ENCODE peak calls at places on chromosomes 1 and 21, in five cellular contexts. J is A549, U is Panc1, Y is GM12878, Z is heart right ventricle. R is an unnamed sample.

GRCh38 chr1:2493691-2494322 is 17.7 kb downstream of the PLCH2 start:
- ATAC-seq in Z (no peak), J (no peak), U (peak; percentile 3), Y (no peak), R (no peak)

GRCh38 chr1:117210831-117211261 is at the start of gene VTCN1:
- ATAC-seq in U (no peak), Y (no peak), Z (peak; percentile 34), J (peak; percentile 94), R (no peak)

GRCh38 chr1:75765697-75766355 is 20.2 kb upstream of the RABGGTB start:
- ATAC-seq in J (peak; percentile 56), U (peak; percentile 70), Y (no peak), Z (no peak), R (no peak)

GRCh38 chr1:218299416-218299815 is 14.3 kb downstream of the RRP15 start:
- ATAC-seq in Y (peak; percentile 73), Z (no peak), U (peak; percentile 70), J (peak; percentile 77), R (no peak)

GRCh38 chr1:88609051-88609450 is 75.0 kb upstream of the PKN2 start:
- ATAC-seq in Y (no peak), Z (peak; percentile 53), U (no peak), J (no peak), R (no peak)

GRCh38 chr1:169295425-169295824 is 72.2 kb downstream of the NME7 start:
- ATAC-seq in Y (no peak), Z (no peak), J (no peak), U (no peak), R (no peak)

GRCh38 chr1:16442273-16442672 is 1.7 kb downstream of the NECAP2 start:
- ATAC-seq in Z (no peak), U (no peak), J (no peak), Y (peak; percentile 8), R (no peak)

GRCh38 chr1:234992065-234992464 is 136.6 kb downstream of the TOMM20 start:
- ATAC-seq in U (no peak), J (no peak), Y (no peak), Z (no peak), R (no peak)

GRCh38 chr21:17388226-17388625 is 124.6 kb upstream of the CXADR start:
- ATAC-seq in Z (no peak), U (no peak), Y (no peak), J (no peak), R (no peak)

GRCh38 chr1:35531368-35531767 is 25.8 kb downstream of the KIAA0319L start:
- ATAC-seq in Z (peak; percentile 31), U (no peak), J (no peak), Y (no peak), R (no peak)

GRCh38 chr1:44664730-44665370 is 9.4 kb downstream of the TMEM53 start:
- ATAC-seq in U (no peak), Y (peak; percentile 67), J (no peak), Z (no peak), R (no peak)

GRCh38 chr1:20974951-20975350 is 187.8 kb upstream of the HP1BP3 start:
- ATAC-seq in Y (no peak), U (no peak), Z (no peak), J (no peak), R (no peak)

GRCh38 chr21:41226853-41227252 is 58.9 kb downstream of the BACE2 start:
- ATAC-seq in Z (no peak), Y (no peak), U (no peak), J (no peak), R (no peak)

GRCh38 chr1:222077191-222077590 is 335.3 kb upstream of the DUSP10 start:
- ATAC-seq in Y (no peak), J (no peak), Z (no peak), U (no peak), R (no peak)

DNA sequence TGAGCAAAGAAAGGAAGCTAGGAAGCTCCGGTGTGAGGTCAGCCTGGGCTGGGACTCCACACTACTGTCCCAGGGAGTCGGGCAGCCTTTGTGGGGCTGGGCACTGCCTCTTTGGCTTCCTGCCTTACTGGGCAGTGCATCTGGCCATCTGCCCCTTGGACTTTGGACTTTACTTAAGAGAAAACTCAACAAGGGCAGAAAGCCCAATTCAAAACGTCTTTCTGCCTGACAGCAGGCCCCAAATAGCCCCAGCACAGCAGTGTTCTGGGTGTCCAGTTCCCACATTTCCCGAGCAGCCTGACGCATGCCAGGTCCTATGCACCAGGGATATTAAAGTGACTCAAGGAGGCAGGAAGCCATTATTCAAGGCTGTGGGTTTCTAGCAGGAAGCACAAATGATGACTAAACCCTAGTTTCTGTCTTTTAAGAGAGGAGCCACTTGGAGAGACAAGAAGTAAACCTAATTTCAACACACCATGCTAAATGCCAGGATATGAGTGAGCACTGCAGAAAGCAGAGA is 37.9 kb upstream of the EDEM3 start:
- ATAC-seq in Z (peak; percentile 93), U (peak; percentile 68), J (peak; percentile 98), Y (peak; percentile 74), R (peak; percentile 94)
- H3K4me3 ChIP-seq in Z (no peak overlapping the region), U (no peak overlapping the region), J (peak overlapping the region; percentile 22), Y (no peak overlapping the region), R (no peak overlapping the region)

GRCh38 chr1:220917535-220918209 is 38.4 kb downstream of the HLX start:
- ATAC-seq in J (no peak), Y (no peak), Z (no peak), U (no peak), R (no peak)

GRCh38 chr1:220915954-220916353 is 36.7 kb downstream of the HLX start:
- ATAC-seq in Y (no peak), U (no peak), J (no peak), Z (no peak), R (no peak)

GRCh38 chr1:220915117-220915440 is 35.8 kb downstream of the HLX start:
- ATAC-seq in Z (no peak), U (no peak), Y (no peak), J (no peak), R (no peak)

GRCh38 chr1:220917101-220917500 is 37.9 kb downstream of the HLX start:
- ATAC-seq in Y (no peak), J (no peak), Z (no peak), U (no peak), R (no peak)

GRCh38 chr1:220914283-220915116 is 35.3 kb downstream of the HLX start:
- ATAC-seq in J (no peak), U (no peak), Z (no peak), Y (no peak), R (no peak)
- TF ChIP-seq CTCF in J (no peak), U (no peak), Z (no peak), Y (no peak), R (no peak)

DNA sequence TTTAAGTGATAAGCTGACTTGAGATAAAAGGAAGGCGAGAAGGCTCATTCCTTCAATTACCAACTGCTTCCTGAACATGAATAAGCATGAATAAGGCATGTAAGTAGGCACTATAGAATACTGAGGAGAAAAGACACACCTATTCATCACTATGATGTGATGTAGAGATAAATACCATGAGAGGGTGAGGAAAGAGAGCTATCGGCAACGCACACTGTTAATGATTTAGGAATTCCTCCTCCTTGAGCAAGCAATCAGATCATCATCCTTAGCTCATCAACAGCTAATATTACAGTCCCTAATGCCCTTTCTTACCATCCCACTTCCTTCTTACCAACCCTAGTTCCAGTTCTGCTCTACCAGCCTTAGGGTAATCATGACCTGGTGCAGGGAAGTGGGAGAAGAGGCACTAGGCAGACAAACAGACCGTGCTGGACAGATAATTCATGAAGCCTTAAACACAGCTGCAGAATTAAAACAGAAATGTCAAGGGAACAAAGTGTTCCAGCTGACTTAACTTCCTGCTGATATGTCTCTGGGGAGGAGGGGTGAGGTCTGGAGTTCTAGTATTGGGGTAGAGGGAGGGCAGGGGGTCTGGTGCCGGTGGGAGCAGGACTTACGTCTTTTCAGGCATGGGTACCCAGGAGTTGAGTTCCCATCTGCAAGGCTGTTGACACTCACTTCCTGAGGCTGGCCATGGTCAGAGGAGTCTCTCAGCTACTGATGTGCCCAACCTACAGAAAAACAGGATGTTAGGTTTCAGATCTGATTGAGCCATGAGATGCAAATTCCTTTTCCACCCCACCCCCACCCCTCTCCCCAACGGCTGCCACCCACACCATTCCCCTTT is 12.7 kb upstream of the RCSD1 start:
- ATAC-seq in Y (peak; percentile 87), Z (peak; percentile 90), J (no peak), U (peak; percentile 30), R (peak; percentile 64)
- H3K4me3 ChIP-seq in Y (peak overlapping the region; percentile 62), Z (peak overlapping the region; percentile 19), J (no peak overlapping the region), U (no peak overlapping the region), R (no peak overlapping the region)

GRCh38 chr1:7561331-7561921 is 209.7 kb upstream of the VAMP3 start:
- ATAC-seq in Z (no peak), U (peak; percentile 67), Y (peak; percentile 76), J (no peak), R (no peak)
- TF ChIP-seq CTCF in Z (no peak), U (no peak), Y (peak; percentile 38), J (no peak), R (no peak)

GRCh38 chr1:202809597-202810159 is 1.1 kb upstream of the PCAT6 start:
- ATAC-seq in Y (no peak), J (no peak), U (no peak), Z (no peak), R (no peak)
- H3K4me3 ChIP-seq in Y (no peak overlapping the region), J (peak overlapping the region; percentile 69), U (peak overlapping the region; percentile 78), Z (peak overlapping the region; percentile 81), R (peak overlapping the region; percentile 78)

DNA sequence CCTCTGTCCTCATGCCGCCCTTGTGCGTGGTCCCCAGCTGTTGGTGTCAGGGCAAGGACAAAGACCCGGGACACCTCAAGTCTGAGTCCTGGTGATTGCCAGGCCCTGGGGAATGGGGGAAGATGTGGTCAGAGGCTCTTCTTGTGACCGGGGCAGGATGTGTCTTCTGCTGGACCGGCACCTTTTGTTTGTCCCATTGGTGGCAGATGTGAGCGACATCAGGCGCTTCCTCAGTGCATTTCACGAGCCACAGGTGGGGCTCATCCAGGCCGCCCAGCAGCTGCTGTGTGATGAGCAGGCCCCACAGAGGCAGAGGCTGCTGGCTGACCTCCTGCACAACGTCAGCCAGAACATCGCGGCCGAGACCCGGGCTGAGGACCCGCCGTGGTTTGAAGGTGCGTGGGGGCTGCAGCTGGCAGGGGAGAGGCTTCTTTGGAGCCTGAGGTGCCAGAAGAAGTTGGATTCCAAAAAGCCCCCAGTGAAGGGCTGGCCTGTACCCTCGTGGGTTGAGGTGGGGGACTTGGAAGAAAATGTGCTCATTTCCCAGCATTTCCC is 8.4 kb downstream of the DFFB start:
- ATAC-seq in Y (no peak), J (no peak), U (no peak), Z (no peak), R (no peak)
- TF ChIP-seq CTCF in Y (no peak), J (no peak), U (no peak), Z (no peak), R (no peak)

GRCh38 chr1:207954104-207954503 is 43.2 kb upstream of the CD34 start:
- ATAC-seq in U (no peak), Y (no peak), Z (no peak), J (no peak), R (no peak)
- H3K4me3 ChIP-seq in U (no peak overlapping the region), Y (no peak overlapping the region), Z (no peak overlapping the region), J (no peak overlapping the region), R (no peak overlapping the region)

R was measured in gastroesophageal sphincter.